ENCODE peak calls at places on chromosomes 11 and 22, in nine cellular contexts. U, T, H, A, P, N, K, M and Q are unnamed samples.

GRCh38 chr11:45145421-45146071 is 893 bp upstream of the PRDM11 start:
- DNase-seq in U (no peak), T (no peak), H (no peak), A (peak; percentile 74), P (peak; percentile 31), N (no peak), K (no peak), M (no peak), Q (peak; percentile 17)

GRCh38 chr11:121029813-121030445 is 6.0 kb downstream of the TBCEL start:
- DNase-seq in U (no peak), T (no peak), H (no peak), A (no peak), P (no peak), N (no peak), K (no peak), M (no peak), Q (no peak)

GRCh38 chr22:20591295-20591645 is 83.9 kb downstream of the MED15 start:
- DNase-seq in U (no peak), T (no peak), H (no peak), A (no peak), P (no peak), N (no peak), K (no peak), M (no peak), Q (no peak)

GRCh38 chr11:1387961-1388762 is 1.6 kb upstream of the BRSK2 start:
- DNase-seq in U (no peak), T (no peak), H (no peak), A (no peak), P (no peak), N (no peak), K (no peak), M (no peak), Q (no peak)

GRCh38 chr11:8775341-8776133 is 92.9 kb downstream of the RPL27A start:
- DNase-seq in U (no peak), T (no peak), H (no peak), A (peak; percentile 9), P (peak; percentile 42), N (no peak), K (no peak), M (no peak), Q (no peak)

GRCh38 chr11:118973985-118974384 is 2.4 kb downstream of the FOXR1 start:
- DNase-seq in U (no peak), T (no peak), H (no peak), A (no peak), P (no peak), N (no peak), K (no peak), M (no peak), Q (no peak)

GRCh38 chr11:85712953-85713352 is 27.0 kb upstream of the CCDC89 start:
- DNase-seq in U (no peak), T (no peak), H (no peak), A (peak; percentile 4), P (no peak), N (no peak), K (no peak), M (no peak), Q (no peak)

GRCh38 chr11:69520186-69520585 is 38.7 kb downstream of the LINC01488 start:
- DNase-seq in U (no peak), T (no peak), H (no peak), A (no peak), P (no peak), N (no peak), K (no peak), M (no peak), Q (no peak)

GRCh38 chr11:120068114-120068573 is 69.8 kb downstream of the TRIM29 start:
- DNase-seq in U (no peak), T (no peak), H (peak; percentile 43), A (peak; percentile 70), P (no peak), N (peak; percentile 2), K (no peak), M (no peak), Q (peak; percentile 49)

GRCh38 chr11:77704029-77704428 is 66.4 kb upstream of the CLNS1A start:
- DNase-seq in U (no peak), T (no peak), H (no peak), A (no peak), P (no peak), N (no peak), K (no peak), M (no peak), Q (no peak)

GRCh38 chr22:47574551-47574950 is 812.1 kb downstream of the TBC1D22A start:
- DNase-seq in U (no peak), T (no peak), H (no peak), A (no peak), P (no peak), N (no peak), K (no peak), M (no peak), Q (no peak)

GRCh38 chr11:14969922-14970323 is 2.2 kb downstream of the CALCA start:
- DNase-seq in U (peak; percentile 15), T (peak; percentile 37), H (peak; percentile 48), A (no peak), P (peak; percentile 37), N (no peak), K (no peak), M (peak; percentile 81), Q (peak; percentile 47)